ENCODE peak calls at places on chromosomes 16 and 17, in ten cellular contexts. V, I, F, W, M, E, G, N, Y and D are unnamed samples.

GRCh38 chr17:48125829-48126612 is 18.5 kb downstream of the SNX11 start:
- DNase-seq in V (no peak), I (no peak), F (no peak), W (no peak), M (no peak), E (no peak), G (no peak), N (no peak), Y (no peak), D (no peak)

GRCh38 chr16:11133344-11133921 is 122.6 kb downstream of the SOCS1 start:
- DNase-seq in V (peak; percentile 79), I (peak; percentile 72), F (peak; percentile 77), W (peak; percentile 90), M (peak; percentile 97), E (peak; percentile 74), G (peak; percentile 80), N (peak; percentile 44), Y (peak; percentile 96), D (peak; percentile 86)

GRCh38 chr16:57594531-57595031 is 33.8 kb upstream of the ADGRG1 start:
- DNase-seq in V (no peak), I (no peak), F (no peak), W (no peak), M (no peak), E (no peak), G (no peak), N (no peak), Y (no peak), D (no peak)

GRCh38 chr16:79269211-79269863 is 331.2 kb downstream of the MAF start:
- DNase-seq in V (no peak), I (no peak), F (no peak), W (no peak), M (no peak), E (no peak), G (no peak), N (no peak), Y (no peak), D (no peak)

GRCh38 chr16:29813644-29814562 is 1.9 kb downstream of the PRRT2 start:
- DNase-seq in V (no peak), I (no peak), F (no peak), W (no peak), M (no peak), E (no peak), G (no peak), N (no peak), Y (no peak), D (no peak)

GRCh38 chr17:81687770-81688541 is 4.1 kb downstream of the HGS start:
- DNase-seq in V (no peak), I (no peak), F (no peak), W (no peak), M (no peak), E (no peak), G (no peak), N (no peak), Y (no peak), D (no peak)

GRCh38 chr17:7444682-7445010 is 215 bp upstream of the CHRNB1 start:
- DNase-seq in V (no peak), I (no peak), F (no peak), W (no peak), M (no peak), E (no peak), G (no peak), N (no peak), Y (no peak), D (no peak)

GRCh38 chr16:2977440-2977839 is 2.8 kb downstream of the PKMYT1 start:
- DNase-seq in V (no peak), I (no peak), F (peak; percentile 35), W (no peak), M (no peak), E (peak; percentile 91), G (no peak), N (peak; percentile 71), Y (no peak), D (no peak)

GRCh38 chr16:57178793-57179212 is 7.0 kb downstream of the PSME3IP1 start:
- DNase-seq in V (peak; percentile 53), I (no peak), F (no peak), W (no peak), M (no peak), E (no peak), G (no peak), N (no peak), Y (peak; percentile 21), D (no peak)

GRCh38 chr17:29570521-29570920 is 2.0 kb downstream of the TP53I13 start:
- DNase-seq in V (no peak), I (no peak), F (no peak), W (no peak), M (no peak), E (no peak), G (no peak), N (peak; percentile 19), Y (no peak), D (no peak)

GRCh38 chr17:45131616-45132301 is 556 bp downstream of the PLCD3 start:
- DNase-seq in V (no peak), I (no peak), F (peak; percentile 78), W (no peak), M (no peak), E (no peak), G (peak; percentile 79), N (peak; percentile 71), Y (peak; percentile 61), D (no peak)

GRCh38 chr17:50580636-50581035 is 20.1 kb downstream of the CACNA1G start:
- DNase-seq in V (no peak), I (no peak), F (no peak), W (no peak), M (no peak), E (no peak), G (no peak), N (no peak), Y (no peak), D (no peak)

GRCh38 chr17:72715906-72716572 is 376.4 kb downstream of the SLC39A11 start:
- DNase-seq in V (peak; percentile 94), I (no peak), F (peak; percentile 84), W (peak; percentile 78), M (peak; percentile 95), E (peak; percentile 21), G (no peak), N (no peak), Y (peak; percentile 92), D (peak; percentile 68)

GRCh38 chr16:72312862-72313261 is 140.9 kb upstream of the PMFBP1 start:
- DNase-seq in V (no peak), I (no peak), F (no peak), W (no peak), M (peak; percentile 43), E (no peak), G (no peak), N (no peak), Y (no peak), D (peak; percentile 40)

GRCh38 chr16:86575754-86576557 is 2.4 kb upstream of the FOXL1 start:
- DNase-seq in V (peak; percentile 63), I (no peak), F (peak; percentile 97), W (peak; percentile 95), M (peak; percentile 97), E (peak; percentile 40), G (peak; percentile 82), N (peak; percentile 79), Y (peak; percentile 94), D (peak; percentile 79)

DNA sequence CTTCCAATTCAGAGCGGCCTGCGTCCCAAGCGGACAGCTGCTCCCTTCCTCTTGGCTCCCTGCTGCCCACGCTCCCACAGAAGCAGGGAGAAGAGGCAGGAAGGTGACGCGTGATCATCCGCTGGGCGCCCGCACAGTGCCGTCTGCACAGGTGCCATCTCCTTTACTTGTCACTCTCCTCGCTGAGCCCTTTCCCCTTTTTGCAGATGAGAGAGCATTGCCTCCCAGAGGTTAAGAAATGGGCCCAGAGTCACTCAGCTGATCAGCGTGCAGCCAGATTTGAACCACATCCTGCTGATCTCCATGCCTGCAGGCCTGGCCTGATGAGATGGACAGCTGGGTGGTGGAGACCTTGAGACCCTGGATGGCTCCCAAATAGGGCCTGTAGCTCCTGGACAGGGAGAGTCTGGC is 299.8 kb downstream of the SEC14L1 start:
- DNase-seq in V (no peak), I (no peak), F (no peak), W (no peak), M (no peak), E (no peak), G (no peak), N (no peak), Y (no peak), D (no peak)
- TF ChIP-seq CTCF in V (no peak), I (no peak), F (no peak), W (no peak), M (no peak), E (no peak), G (no peak), N (no peak), Y (no peak), D (no peak)

GRCh38 chr17:79921411-79922160 is 82.3 kb upstream of the CBX4 start:
- DNase-seq in V (no peak), I (no peak), F (no peak), W (no peak), M (no peak), E (no peak), G (no peak), N (no peak), Y (no peak), D (no peak)
- TF ChIP-seq CTCF in V (no peak), I (no peak), F (no peak), W (no peak), M (no peak), E (no peak), G (no peak), N (no peak), Y (no peak), D (no peak)

GRCh38 chr17:4366312-4367063 is at the start of gene UBE2G1:
- DNase-seq in V (peak; percentile 96), I (peak; percentile 97), F (peak; percentile 95), W (peak; percentile 90), M (peak; percentile 98), E (peak; percentile 97), G (peak; percentile 99), N (peak; percentile 99), Y (peak; percentile 97), D (peak; percentile 92)
- TF ChIP-seq CTCF in V (peak; percentile 74), I (no peak), F (no peak), W (peak; percentile 28), M (peak; percentile 61), E (no peak), G (peak; percentile 26), N (peak; percentile 11), Y (peak; percentile 44), D (peak; percentile 22)

GRCh38 chr16:8920676-8921625 is 38.8 kb downstream of the LITAFD start:
- DNase-seq in V (no peak), I (no peak), F (no peak), W (no peak), M (peak; percentile 46), E (no peak), G (no peak), N (no peak), Y (no peak), D (no peak)

GRCh38 chr16:8924214-8924613 is 39.5 kb downstream of the USP7 start:
- DNase-seq in V (no peak), I (no peak), F (no peak), W (no peak), M (peak; percentile 34), E (peak; percentile 74), G (peak; percentile 72), N (peak; percentile 81), Y (no peak), D (no peak)

GRCh38 chr16:8925455-8925854 is 38.3 kb downstream of the USP7 start:
- DNase-seq in V (no peak), I (no peak), F (no peak), W (no peak), M (no peak), E (no peak), G (no peak), N (no peak), Y (no peak), D (no peak)

GRCh38 chr16:8921626-8921984 is 39.5 kb downstream of the LITAFD start:
- DNase-seq in V (no peak), I (no peak), F (no peak), W (no peak), M (no peak), E (no peak), G (no peak), N (no peak), Y (no peak), D (no peak)

GRCh38 chr16:8923199-8923598 is 40.5 kb downstream of the USP7 start:
- DNase-seq in V (no peak), I (no peak), F (no peak), W (no peak), M (no peak), E (no peak), G (no peak), N (no peak), Y (no peak), D (no peak)
- TF ChIP-seq CTCF in V (peak; percentile 21), I (no peak), F (no peak), W (no peak), M (no peak), E (no peak), G (no peak), N (no peak), Y (no peak), D (no peak)